ENCODE peak calls at places on chromosomes 7 and 10, in five cellular contexts. R is GM23338, K is hepatocyte, N is neural progenitor cell, A is MM.1S. Y is an unnamed sample. For H3K4me1, the result is how much of the 10 kb centered on the place peaks cover.

GRCh38 chr10:30437039-30437781 is 3.2 kb downstream of the MAP3K8 start:
- DNase-seq in N (no peak), R (no peak), K (no peak), A (peak), Y (peak)

GRCh38 chr7:110922906-110923305 is 168.0 kb upstream of the LRRN3 start:
- DNase-seq in N (no peak), A (no peak), R (no peak), K (no peak), Y (no peak)

GRCh38 chr7:47611045-47611511 is 29.2 kb upstream of the TNS3 start:
- DNase-seq in R (no peak), N (no peak), A (no peak), K (peak), Y (no peak)

GRCh38 chr7:55444786-55445185 is 79.6 kb downstream of the LANCL2 start:
- DNase-seq in N (no peak), A (no peak), R (no peak), K (no peak), Y (no peak)

GRCh38 chr7:44220732-44221131 is 20.0 kb downstream of the YKT6 start:
- DNase-seq in R (no peak), K (no peak), N (no peak), A (no peak), Y (no peak)

GRCh38 chr7:44377134-44377463 is 51.7 kb upstream of the CAMK2B start:
- DNase-seq in K (no peak), A (no peak), N (no peak), R (no peak), Y (no peak)

GRCh38 chr7:157001920-157002818 is 8.3 kb downstream of the MNX1 start:
- DNase-seq in R (peak), N (peak), K (no peak), A (peak), Y (no peak)

GRCh38 chr10:132307823-132308587 is at the start of gene STK32C:
- DNase-seq in A (peak), R (peak), K (peak), N (peak), Y (peak)

GRCh38 chr7:375491-375821 is 85.5 kb downstream of the FOXL3 start:
- DNase-seq in A (no peak), R (no peak), N (no peak), K (no peak), Y (no peak)

GRCh38 chr7:148898845-148899474 is 14.9 kb upstream of the EZH2 start:
- DNase-seq in A (no peak), R (peak), N (no peak), K (no peak), Y (no peak)

GRCh38 chr10:92914478-92915066 is 66.3 kb downstream of the EXOC6 start:
- DNase-seq in A (peak), N (peak), R (peak), K (peak), Y (peak)

GRCh38 chr10:86966008-86966654 is 2.2 kb upstream of the ADIRF start:
- DNase-seq in K (no peak), N (no peak), R (no peak), A (no peak), Y (no peak)

GRCh38 chr10:72075184-72076115 is 12.9 kb downstream of the SPOCK2 start:
- DNase-seq in N (no peak), K (no peak), A (no peak), R (no peak), Y (no peak)

GRCh38 chr10:17643339-17643754 is 604 bp upstream of the STAM start:
- DNase-seq in N (peak), R (peak), A (no peak), K (peak), Y (no peak)

GRCh38 chr7:22477876-22478450 is 22.0 kb downstream of the STEAP1B start:
- DNase-seq in N (peak), R (no peak), K (no peak), A (no peak), Y (no peak)

GRCh38 chr7:10723832-10724231 is 249.8 kb upstream of the PHF14 start:
- DNase-seq in K (no peak), R (no peak), N (no peak), A (no peak), Y (no peak)

GRCh38 chr10:114458955-114459354 is 54.7 kb upstream of the AFAP1L2 start:
- DNase-seq in A (peak), R (peak), K (peak), N (peak), Y (peak)

GRCh38 chr10:80443531-80443974 is 10.6 kb upstream of the TSPAN14 start:
- DNase-seq in N (no peak), R (peak), A (peak), K (no peak), Y (peak)

GRCh38 chr10:117268258-117268657 is 27.3 kb downstream of the SLC18A2 start:
- DNase-seq in R (no peak), A (no peak), N (no peak), K (no peak), Y (no peak)

GRCh38 chr7:114903131-114903530 is 18.8 kb upstream of the MDFIC start:
- DNase-seq in R (no peak), K (no peak), N (no peak), A (no peak), Y (no peak)

GRCh38 chr10:71878327-71879034 is 27.4 kb upstream of the PSAP start:
- DNase-seq in N (peak), K (no peak), A (no peak), R (peak), Y (peak)

GRCh38 chr7:91681718-91682117 is 198.8 kb downstream of the MTERF1 start:
- DNase-seq in A (no peak), R (no peak), N (no peak), K (no peak), Y (no peak)

DNA sequence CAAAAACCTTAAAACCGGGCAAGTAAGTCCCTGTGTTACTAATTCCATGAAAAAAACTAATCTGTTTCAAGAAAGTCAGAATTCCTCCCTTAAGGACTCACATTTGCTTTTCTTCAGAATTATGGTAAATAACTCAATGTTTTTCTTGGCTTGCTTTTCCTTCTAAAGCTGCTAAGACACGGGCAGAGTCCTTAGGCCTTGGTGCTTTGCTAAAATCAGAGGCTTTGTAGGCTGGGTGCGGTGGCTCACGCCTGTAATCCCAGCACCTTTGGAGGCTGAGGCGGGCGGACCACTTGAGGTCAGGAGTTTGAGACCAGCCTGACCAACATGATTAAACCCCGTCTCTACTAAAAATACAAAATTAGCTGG is 32.0 kb downstream of the GNA12 start:
- DNase-seq in N (no peak), K (no peak), R (no peak), A (no peak), Y (no peak)
- H3K4me1 ChIP-seq in N (under half), K (under half), R (half or more), A (under half), Y (under half)

GRCh38 chr7:40701836-40702551 is 567.2 kb downstream of the SUGCT start:
- DNase-seq in K (no peak), R (no peak), A (peak), N (no peak), Y (no peak)

GRCh38 chr7:40698214-40698920 is 563.6 kb downstream of the SUGCT start:
- DNase-seq in K (no peak), R (no peak), N (no peak), A (no peak), Y (no peak)

GRCh38 chr7:40697653-40698052 is 562.8 kb downstream of the SUGCT start:
- DNase-seq in K (no peak), R (no peak), N (no peak), A (no peak), Y (no peak)

GRCh38 chr7:40698921-40699260 is 564.1 kb downstream of the SUGCT start:
- DNase-seq in A (no peak), K (no peak), R (no peak), N (no peak), Y (no peak)

DNA sequence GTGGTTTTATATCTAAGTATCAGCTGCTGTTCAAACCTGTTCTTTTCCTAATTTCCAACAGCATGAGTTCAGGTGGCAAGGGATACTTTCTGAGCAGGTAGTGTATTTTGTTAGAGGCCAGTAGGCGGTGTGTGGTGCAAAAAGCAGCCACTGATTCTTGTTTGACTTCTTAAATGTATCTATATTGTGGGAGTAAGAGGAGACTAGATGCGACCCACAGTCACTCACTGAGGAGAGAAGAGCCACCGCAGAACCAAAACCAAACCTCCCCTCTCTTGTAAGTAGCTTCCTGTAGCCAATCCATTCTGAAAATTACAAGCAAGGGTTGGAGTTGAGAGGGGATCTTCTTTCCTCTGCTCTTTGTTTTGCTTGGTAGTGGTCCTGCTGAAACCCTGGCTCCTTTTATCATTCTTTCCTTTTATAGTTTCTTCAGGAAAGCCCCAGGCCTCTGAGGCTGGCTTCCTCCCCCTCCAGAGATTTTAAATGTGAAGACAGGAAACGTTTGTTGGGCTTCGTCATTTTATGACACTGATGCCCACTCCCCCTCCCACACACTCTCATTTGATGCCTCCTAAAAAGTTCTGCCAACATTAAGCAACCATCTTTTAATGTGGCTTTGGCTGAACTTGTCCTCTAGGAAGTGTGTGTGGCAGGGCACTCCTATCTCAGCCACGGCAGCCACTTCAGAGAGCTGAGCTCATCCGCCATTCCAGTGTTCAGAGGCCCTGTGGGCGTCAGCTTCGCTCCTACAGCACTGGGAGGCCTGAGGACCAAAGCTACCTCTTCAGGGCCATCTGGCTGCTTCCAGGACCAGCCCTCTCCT is 566.1 kb downstream of the SUGCT start:
- DNase-seq in A (no peak), K (peak), R (peak), N (no peak), Y (peak)
- TF ChIP-seq EZH2phosphoT487 in A (no peak), K (no peak), R (no peak), N (no peak), Y (no peak)

DNA sequence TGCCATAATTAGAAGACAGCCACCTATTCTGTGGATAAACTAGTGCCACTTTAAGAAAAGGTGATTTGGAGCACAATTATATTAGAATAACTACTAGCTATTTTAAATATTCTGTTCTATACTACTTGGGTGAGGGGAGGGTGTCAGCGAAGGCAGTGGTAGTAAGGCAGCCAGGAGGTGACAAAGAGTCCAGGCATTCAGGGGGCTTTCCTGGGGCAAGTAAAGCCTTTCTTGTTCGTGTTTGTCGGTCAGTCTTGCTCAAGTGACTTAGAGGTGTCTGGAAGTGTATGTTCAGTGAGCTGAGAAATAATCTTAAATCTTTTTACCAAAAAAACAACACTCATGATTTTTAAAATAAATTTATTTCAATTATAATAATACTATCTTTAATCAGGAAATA is 34.4 kb downstream of the ADD3 start:
- DNase-seq in A (no peak), N (no peak), R (no peak), K (no peak), Y (no peak)
- TF ChIP-seq CTCF in A (no peak), N (no peak), R (no peak), K (no peak), Y (no peak)

DNA sequence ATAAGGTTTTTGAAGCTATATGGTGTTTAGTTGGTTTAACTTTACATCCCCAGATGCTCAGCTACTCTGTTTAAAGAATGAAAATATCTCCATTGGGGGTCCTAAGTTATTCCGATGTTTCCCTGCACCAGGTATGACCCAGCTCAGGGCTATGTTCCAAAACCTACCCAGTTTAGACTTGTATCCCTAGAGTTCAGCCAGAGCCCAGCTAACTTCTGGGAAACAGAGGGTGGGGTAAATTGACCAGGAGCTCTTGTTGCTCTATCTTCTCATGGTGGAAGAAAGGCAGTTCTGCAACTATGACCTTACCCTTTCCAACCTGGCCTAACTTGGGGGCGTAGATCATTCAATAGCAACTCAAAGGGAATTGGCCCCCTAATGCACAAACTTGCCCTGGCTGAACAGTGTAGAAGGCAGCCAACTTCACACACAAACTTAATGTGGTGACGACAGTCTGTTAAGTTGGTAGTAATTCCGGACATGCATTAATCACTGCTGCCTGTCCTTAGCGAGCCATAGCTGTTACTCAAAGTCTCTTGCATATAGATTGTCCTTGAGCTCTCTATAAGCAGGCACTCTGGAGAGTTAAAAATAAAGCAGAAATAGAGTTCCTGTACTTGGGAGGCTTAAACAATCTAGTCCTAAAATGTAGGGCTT is 5.4 kb upstream of the ZNRF2 start:
- DNase-seq in N (no peak), A (no peak), R (no peak), K (no peak), Y (peak)
- H3K4me1 ChIP-seq in N (under half), A (under half), R (under half), K (under half), Y (half or more)

GRCh38 chr7:139431010-139431409 is 52.5 kb downstream of the KLRG2 start:
- DNase-seq in R (no peak), N (no peak), K (peak), A (no peak), Y (no peak)
- TF ChIP-seq EZH2phosphoT487 in R (no peak), N (no peak), K (no peak), A (no peak), Y (no peak)

GRCh38 chr10:103701380-103702222 is 153.8 kb downstream of the SH3PXD2A start:
- DNase-seq in R (no peak), K (no peak), N (no peak), A (no peak), Y (no peak)

GRCh38 chr10:103698266-103698665 is 157.1 kb downstream of the SH3PXD2A start:
- DNase-seq in R (no peak), N (no peak), A (no peak), K (no peak), Y (no peak)

GRCh38 chr10:103697787-103698186 is 157.6 kb downstream of the SH3PXD2A start:
- DNase-seq in K (no peak), N (no peak), A (no peak), R (no peak), Y (no peak)

GRCh38 chr10:103700436-103700715 is 155.0 kb downstream of the SH3PXD2A start:
- DNase-seq in N (no peak), K (no peak), R (no peak), A (no peak), Y (no peak)

DNA sequence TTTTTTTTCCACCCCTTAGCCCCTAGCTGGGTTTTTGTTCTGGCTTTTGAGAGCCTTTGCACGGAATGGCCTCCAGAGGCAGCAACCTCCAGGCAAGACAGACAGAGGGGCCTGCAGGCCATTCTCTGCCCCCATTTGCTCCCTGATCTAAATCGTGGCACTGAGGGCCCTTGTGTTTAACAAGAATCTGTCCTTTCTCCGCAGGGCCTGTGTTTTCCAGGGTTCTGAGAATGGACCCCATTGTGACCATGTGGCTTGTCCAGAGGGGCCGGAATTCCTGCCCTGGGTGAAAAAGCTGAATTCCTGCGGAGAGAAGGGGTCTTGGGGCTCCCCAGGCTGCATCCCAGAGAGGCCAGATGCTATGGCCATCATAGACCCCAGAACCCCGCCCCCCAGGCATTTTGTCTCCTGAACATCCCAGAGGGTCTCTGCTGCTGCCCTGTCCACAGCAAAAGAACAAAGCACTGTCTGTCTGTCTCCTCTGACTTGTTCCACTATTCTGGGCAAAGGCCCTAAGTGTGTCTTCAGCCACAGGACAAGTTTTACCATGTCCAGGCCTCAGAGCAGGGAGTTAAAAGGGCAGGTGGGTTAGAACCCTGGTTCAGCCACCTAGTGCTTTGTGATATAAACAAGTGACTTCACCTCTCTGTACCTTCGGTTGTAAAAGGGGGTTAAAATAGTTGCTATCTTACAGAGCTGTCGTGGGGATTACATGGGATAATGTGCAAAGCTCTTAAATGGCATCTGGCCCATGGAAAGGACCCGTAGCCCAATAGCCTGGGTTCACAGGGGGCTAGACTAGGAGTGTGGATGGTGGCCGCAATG is 155.6 kb downstream of the SH3PXD2A start:
- DNase-seq in A (peak), N (peak), R (peak), K (no peak), Y (no peak)
- TF ChIP-seq CTCF in A (no peak), N (peak), R (peak), K (no peak), Y (no peak)

DNA sequence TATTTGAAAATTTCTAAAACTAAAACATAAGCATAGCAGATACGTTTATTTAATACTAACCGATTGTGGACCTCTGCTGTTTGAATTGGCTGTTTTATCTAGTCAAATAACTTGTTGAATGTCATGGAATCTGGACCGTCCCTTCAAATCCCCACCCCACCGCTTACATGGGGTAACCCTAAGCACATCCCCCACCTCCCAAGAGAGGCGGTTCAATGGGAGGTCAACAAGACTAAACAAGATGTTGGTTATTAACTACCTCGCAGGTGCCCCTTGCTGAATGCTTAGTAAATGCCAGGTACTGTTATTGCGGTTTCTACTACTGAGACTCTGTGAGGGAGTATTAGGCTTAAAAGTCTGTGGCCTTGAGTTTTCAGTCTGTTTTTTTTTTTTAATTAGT is 70.9 kb downstream of the DAGLB start:
- DNase-seq in K (peak), N (no peak), A (no peak), R (peak), Y (peak)
- H3K4me1 ChIP-seq in K (under half), N (under half), A (under half), R (under half), Y (under half)

GRCh38 chr7:2321020-2321419 is 6.8 kb upstream of the SNX8 start:
- DNase-seq in K (peak), A (no peak), R (peak), N (peak), Y (no peak)
- TF ChIP-seq EZH2phosphoT487 in K (no peak), A (no peak), R (no peak), N (no peak), Y (no peak)

GRCh38 chr7:159064121-159064815 is 80.4 kb downstream of the VIPR2 start:
- DNase-seq in K (no peak), N (no peak), R (no peak), A (no peak), Y (no peak)
- TF ChIP-seq CTCF in K (no peak), N (no peak), R (no peak), A (no peak), Y (no peak)

GRCh38 chr10:100825325-100825875 is 80.0 kb downstream of the PAX2 start:
- DNase-seq in A (no peak), N (no peak), K (no peak), R (no peak), Y (no peak)
- H3K4me1 ChIP-seq in A (under half), N (under half), K (under half), R (under half), Y (under half)